ENCODE peak calls at places on chromosomes 5 and 9, in four cellular contexts. G is BJ, F is body of pancreas, H is Caco-2. X is an unnamed sample.

GRCh38 chr5:156824800-156825199 is 25.3 kb upstream of the PPP1R2B start:
- DNase-seq in G (peak; percentile 9), H (peak; percentile 49), F (no peak), X (peak; percentile 3)

GRCh38 chr5:31237159-31237558 is 43.7 kb downstream of the CDH6 start:
- DNase-seq in G (no peak), H (no peak), F (no peak), X (no peak)

GRCh38 chr9:138071731-138072130 is 194.1 kb downstream of the CACNA1B start:
- DNase-seq in G (no peak), H (no peak), F (peak; percentile 2), X (no peak)

GRCh38 chr9:124290743-124291554 is 33.2 kb downstream of the NEK6 start:
- DNase-seq in G (no peak), F (no peak), H (no peak), X (no peak)

GRCh38 chr5:16879191-16879590 is 56.9 kb downstream of the MYO10 start:
- DNase-seq in G (no peak), F (no peak), H (no peak), X (no peak)

GRCh38 chr5:175902013-175902412 is 30.6 kb downstream of the CPLX2 start:
- DNase-seq in G (no peak), F (no peak), H (no peak), X (no peak)

GRCh38 chr9:136576269-136576626 is 30.4 kb upstream of the NOTCH1 start:
- DNase-seq in F (peak; percentile 89), H (no peak), G (no peak), X (peak; percentile 40)

GRCh38 chr5:76737846-76738245 is 21.9 kb downstream of the F2R start:
- DNase-seq in F (no peak), H (no peak), G (no peak), X (no peak)

GRCh38 chr9:135910757-135911156 is 3.4 kb upstream of the CAMSAP1 start:
- DNase-seq in G (no peak), F (no peak), H (no peak), X (no peak)

GRCh38 chr5:136901-137300 is 44.9 kb downstream of the PLEKHG4B start:
- DNase-seq in F (no peak), H (no peak), G (no peak), X (no peak)

GRCh38 chr5:157566902-157567489 is 8.6 kb downstream of the ADAM19 start:
- DNase-seq in H (no peak), G (no peak), F (no peak), X (no peak)

GRCh38 chr5:53453898-53454837 is 26.3 kb upstream of the FST start:
- DNase-seq in F (no peak), H (no peak), G (no peak), X (no peak)

GRCh38 chr5:108884736-108885135 is 137.0 kb downstream of the FER start:
- DNase-seq in F (no peak), G (no peak), H (no peak), X (peak; percentile 83)

GRCh38 chr5:72067682-72068470 is 39.4 kb upstream of the MAP1B start:
- DNase-seq in H (no peak), G (peak; percentile 71), F (no peak), X (peak; percentile 88)

GRCh38 chr5:146766013-146766412 is 112.5 kb downstream of the PPP2R2B start:
- DNase-seq in F (no peak), G (peak; percentile 3), H (no peak), X (peak; percentile 13)

GRCh38 chr5:143153332-143154119 is 250.0 kb downstream of the NR3C1 start:
- DNase-seq in G (peak; percentile 75), H (no peak), F (peak; percentile 28), X (peak; percentile 88)

GRCh38 chr5:154300207-154300606 is 109.7 kb downstream of the GALNT10 start:
- DNase-seq in F (no peak), G (no peak), H (no peak), X (no peak)

GRCh38 chr5:911601-912000 is 18.9 kb downstream of the TRIP13 start:
- DNase-seq in G (no peak), H (no peak), F (peak; percentile 10), X (peak; percentile 87)

GRCh38 chr5:134550271-134551214 is 25.1 kb downstream of the JADE2 start:
- DNase-seq in H (no peak), G (no peak), F (no peak), X (peak; percentile 29)

GRCh38 chr9:78121488-78121887 is 89.9 kb upstream of the GNAQ start:
- DNase-seq in G (no peak), H (peak; percentile 11), F (peak; percentile 59), X (peak; percentile 67)

GRCh38 chr5:107359916-107360234 is 310.9 kb downstream of the EFNA5 start:
- DNase-seq in H (no peak), G (no peak), F (no peak), X (no peak)

GRCh38 chr5:177163500-177163899 is 29.9 kb downstream of the NSD1 start:
- DNase-seq in G (no peak), H (no peak), F (no peak), X (no peak)

GRCh38 chr5:63803165-63803564 is 159.1 kb downstream of the HTR1A start:
- DNase-seq in G (no peak), F (no peak), H (no peak), X (no peak)

GRCh38 chr5:72845889-72846288 is 29.4 kb downstream of the TNPO1 start:
- DNase-seq in F (no peak), G (no peak), H (no peak), X (no peak)

GRCh38 chr5:157602505-157602904 is 26.9 kb upstream of the ADAM19 start:
- DNase-seq in F (no peak), H (no peak), G (no peak), X (peak; percentile 31)

GRCh38 chr5:136207631-136208030 is 14.7 kb upstream of the SMIM32 start:
- DNase-seq in F (no peak), G (no peak), H (no peak), X (no peak)

GRCh38 chr9:13118294-13118693 is 161.2 kb downstream of the MPDZ start:
- DNase-seq in G (no peak), F (no peak), H (no peak), X (no peak)

GRCh38 chr5:32710859-32711692 is at the start of gene NPR3:
- DNase-seq in G (no peak), H (no peak), F (no peak), X (peak; percentile 33)

GRCh38 chr9:27059406-27059805 is 49.6 kb upstream of the TEK start:
- DNase-seq in H (no peak), G (no peak), F (no peak), X (no peak)

GRCh38 chr5:97735209-97735608 is 552.2 kb upstream of the RIOK2 start:
- DNase-seq in G (peak; percentile 39), H (no peak), F (no peak), X (peak; percentile 74)

GRCh38 chr5:171450423-171451246 is 31.2 kb downstream of the FGF18 start:
- DNase-seq in G (peak; percentile 23), H (no peak), F (peak; percentile 54), X (peak; percentile 81)

GRCh38 chr9:3528466-3528865 is 2.7 kb upstream of the RFX3 start:
- DNase-seq in H (no peak), F (no peak), G (no peak), X (no peak)

GRCh38 chr5:151094054-151094858 is 13.4 kb upstream of the TNIP1 start:
- DNase-seq in F (no peak), G (no peak), H (no peak), X (no peak)

GRCh38 chr5:95892784-95893354 is 68.8 kb downstream of the ELL2 start:
- DNase-seq in H (peak; percentile 72), F (peak; percentile 35), G (no peak), X (peak; percentile 48)

GRCh38 chr9:82152181-82152580 is 163.6 kb downstream of the SPATA31D1 start:
- DNase-seq in G (peak; percentile 62), F (no peak), H (no peak), X (peak; percentile 72)

GRCh38 chr5:173953528-173954090 is 35.4 kb upstream of the C5orf47 start:
- DNase-seq in G (no peak), H (no peak), F (no peak), X (peak; percentile 56)

GRCh38 chr9:94922691-94923107 is 196.2 kb downstream of the AOPEP start:
- DNase-seq in G (no peak), H (no peak), F (no peak), X (no peak)
- H3K4me3 ChIP-seq in G (no peak overlapping the region), H (no peak overlapping the region), F (no peak overlapping the region), X (no peak overlapping the region)

GRCh38 chr9:72914750-72915149 is 38.1 kb downstream of the ALDH1A1 start:
- DNase-seq in G (no peak), H (no peak), F (no peak), X (no peak)
- TF ChIP-seq CTCF in G (no peak), H (no peak), F (no peak), X (no peak)

GRCh38 chr9:20805766-20806165 is 121.7 kb downstream of the FOCAD start:
- DNase-seq in F (no peak), G (no peak), H (no peak), X (no peak)

GRCh38 chr9:20808002-20808401 is 123.9 kb downstream of the FOCAD start:
- DNase-seq in G (no peak), F (no peak), H (no peak), X (no peak)

DNA sequence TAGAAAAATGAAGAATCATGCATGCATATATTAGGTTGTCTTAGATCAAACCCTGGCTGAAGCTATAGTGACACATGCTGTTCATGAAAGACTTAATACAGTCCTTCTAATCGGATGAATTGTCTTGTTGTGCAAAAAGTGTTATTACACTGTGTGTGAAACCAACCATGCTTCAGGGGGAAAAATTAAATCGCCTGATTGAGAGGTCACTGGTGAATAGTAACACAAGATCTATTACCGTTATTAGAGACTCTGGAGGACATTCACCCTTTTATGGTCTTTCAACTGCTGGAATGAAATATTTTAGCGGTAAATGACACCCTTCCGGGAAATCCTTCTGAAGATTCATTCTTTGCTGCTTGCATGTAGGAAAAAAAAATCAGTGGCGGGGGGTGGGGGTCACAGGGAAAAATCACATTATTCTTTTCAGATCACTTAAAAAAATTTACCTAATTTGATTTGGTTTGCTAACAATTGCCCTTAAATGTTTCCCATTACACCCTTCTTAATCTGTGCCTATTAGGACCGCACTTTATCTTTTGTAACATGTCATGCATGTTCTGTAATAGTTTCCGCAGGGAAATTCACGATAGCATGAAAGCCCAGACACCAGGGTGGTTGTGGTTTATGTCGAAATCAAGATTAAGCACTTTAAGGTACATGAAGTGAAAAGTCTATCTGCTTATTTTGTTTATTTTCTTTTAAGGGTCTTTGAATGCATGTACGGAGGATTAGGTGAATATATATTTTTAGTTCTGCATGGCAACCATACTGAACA is 120.6 kb downstream of the FOCAD start:
- DNase-seq in H (no peak), F (no peak), G (no peak), X (no peak)
- H3K4me3 ChIP-seq in H (no peak overlapping the region), F (no peak overlapping the region), G (no peak overlapping the region), X (no peak overlapping the region)

GRCh38 chr5:34038838-34039237 is 4.2 kb downstream of the C1QTNF3 start:
- DNase-seq in G (no peak), F (no peak), H (no peak), X (no peak)

GRCh38 chr5:34037829-34038228 is 5.2 kb downstream of the C1QTNF3 start:
- DNase-seq in G (no peak), F (no peak), H (no peak), X (no peak)

GRCh38 chr5:34034497-34035327 is 8.3 kb downstream of the C1QTNF3 start:
- DNase-seq in H (peak; percentile 23), G (no peak), F (no peak), X (no peak)

GRCh38 chr5:34038430-34038829 is 4.6 kb downstream of the C1QTNF3 start:
- DNase-seq in H (peak; percentile 16), F (no peak), G (no peak), X (no peak)

DNA sequence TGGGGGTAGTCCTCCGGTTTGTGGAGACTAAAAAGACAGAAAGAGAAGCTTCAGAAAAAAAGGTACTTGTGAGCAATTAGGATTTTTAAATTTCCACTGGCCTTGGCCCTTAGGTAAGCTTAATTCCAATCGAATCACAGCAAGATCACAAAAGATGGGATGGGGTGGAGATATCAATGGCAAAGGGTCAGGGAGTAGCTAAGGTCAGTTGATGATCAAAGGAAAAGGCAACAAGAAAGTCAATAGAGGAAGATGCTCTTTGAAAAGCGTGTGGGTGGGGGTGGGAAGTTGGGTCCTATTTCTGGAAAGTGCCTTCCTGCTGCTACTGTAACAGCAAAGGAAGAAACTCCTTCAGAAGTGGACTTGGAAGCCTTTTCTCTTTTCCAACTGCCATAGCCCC is 7.3 kb downstream of the C1QTNF3 start:
- DNase-seq in G (no peak), F (no peak), H (no peak), X (no peak)
- TF ChIP-seq CTCF in G (no peak), F (no peak), H (no peak), X (no peak)

X was measured in astrocyte of the spinal cord.